ENCODE peak calls at places on chromosomes 5 and 9, in ten cellular contexts. A, I, S, G, W, F, E, U, V and M are unnamed samples.

GRCh38 chr9:91117959-91118651 is 243.6 kb downstream of the AUH start:
- DNase-seq in A (no peak), I (peak; percentile 69), S (peak; percentile 73), G (no peak), W (peak; percentile 86), F (no peak), E (peak; percentile 89), U (peak; percentile 70), V (no peak), M (no peak)

GRCh38 chr9:83047839-83048775 is 14.8 kb downstream of the RASEF start:
- DNase-seq in A (no peak), I (peak; percentile 20), S (peak; percentile 78), G (no peak), W (no peak), F (no peak), E (no peak), U (no peak), V (no peak), M (no peak)

GRCh38 chr5:143376911-143377838 is 26.3 kb downstream of the NR3C1 start:
- DNase-seq in A (no peak), I (peak; percentile 30), S (no peak), G (peak; percentile 75), W (no peak), F (no peak), E (no peak), U (peak; percentile 57), V (peak; percentile 22), M (no peak)

GRCh38 chr5:124162782-124163532 is 583.5 kb downstream of the ZNF608 start:
- DNase-seq in A (no peak), I (no peak), S (peak; percentile 70), G (peak; percentile 49), W (peak; percentile 36), F (no peak), E (peak; percentile 33), U (peak; percentile 44), V (peak; percentile 1), M (no peak)

GRCh38 chr9:126334626-126335621 is 8.3 kb downstream of the MVB12B start:
- DNase-seq in A (no peak), I (no peak), S (no peak), G (peak; percentile 89), W (no peak), F (no peak), E (no peak), U (no peak), V (no peak), M (no peak)

GRCh38 chr5:167208911-167209310 is 1082.5 kb upstream of the WWC1 start:
- DNase-seq in A (no peak), I (no peak), S (no peak), G (peak; percentile 52), W (peak; percentile 59), F (no peak), E (no peak), U (no peak), V (no peak), M (no peak)

GRCh38 chr9:117825609-117826347 is 121.6 kb downstream of the TLR4 start:
- DNase-seq in A (peak; percentile 14), I (no peak), S (no peak), G (no peak), W (no peak), F (no peak), E (no peak), U (no peak), V (peak; percentile 81), M (no peak)

GRCh38 chr9:131464354-131465000 is 38.2 kb upstream of the POMT1 start:
- DNase-seq in A (no peak), I (no peak), S (no peak), G (no peak), W (no peak), F (no peak), E (no peak), U (no peak), V (peak; percentile 24), M (no peak)

GRCh38 chr5:68547621-68548020 is 332.1 kb downstream of the PIK3R1 start:
- DNase-seq in A (no peak), I (no peak), S (no peak), G (no peak), W (no peak), F (no peak), E (no peak), U (no peak), V (no peak), M (no peak)

GRCh38 chr9:114223564-114224246 is 68.4 kb downstream of the COL27A1 start:
- DNase-seq in A (no peak), I (no peak), S (no peak), G (peak; percentile 44), W (peak; percentile 78), F (no peak), E (no peak), U (no peak), V (peak; percentile 50), M (no peak)

GRCh38 chr9:91422832-91423711 is 560 bp downstream of the NFIL3 start:
- DNase-seq in A (no peak), I (peak; percentile 61), S (peak; percentile 63), G (peak; percentile 57), W (peak; percentile 74), F (peak; percentile 56), E (peak; percentile 74), U (peak; percentile 17), V (peak; percentile 72), M (peak; percentile 25)

GRCh38 chr9:33476503-33476902 is 2.8 kb upstream of the NOL6 start:
- DNase-seq in A (no peak), I (no peak), S (no peak), G (no peak), W (no peak), F (no peak), E (no peak), U (no peak), V (no peak), M (no peak)

GRCh38 chr9:114343471-114344187 is 14.0 kb downstream of the ORM2 start:
- DNase-seq in A (no peak), I (no peak), S (no peak), G (no peak), W (no peak), F (no peak), E (no peak), U (no peak), V (no peak), M (no peak)

GRCh38 chr5:171484460-171484899 is 65.0 kb downstream of the FGF18 start:
- DNase-seq in A (peak; percentile 32), I (peak; percentile 85), S (no peak), G (no peak), W (peak; percentile 7), F (peak; percentile 54), E (peak; percentile 38), U (no peak), V (peak; percentile 42), M (no peak)

GRCh38 chr5:135332519-135333150 is 66.4 kb downstream of the MACROH2A1 start:
- DNase-seq in A (no peak), I (peak; percentile 84), S (no peak), G (peak; percentile 69), W (peak; percentile 60), F (no peak), E (no peak), U (peak; percentile 29), V (peak; percentile 70), M (peak; percentile 75)

GRCh38 chr5:78961743-78962142 is 23.4 kb downstream of the ARSB start:
- DNase-seq in A (no peak), I (no peak), S (no peak), G (no peak), W (no peak), F (no peak), E (no peak), U (no peak), V (no peak), M (no peak)

GRCh38 chr5:122252319-122252718 is 59.7 kb upstream of the SNCAIP start:
- DNase-seq in A (no peak), I (no peak), S (no peak), G (no peak), W (no peak), F (no peak), E (peak; percentile 74), U (no peak), V (no peak), M (no peak)

GRCh38 chr5:172052454-172053236 is 46.2 kb upstream of the FBXW11 start:
- DNase-seq in A (no peak), I (no peak), S (peak; percentile 39), G (no peak), W (peak; percentile 23), F (no peak), E (no peak), U (no peak), V (no peak), M (no peak)

GRCh38 chr9:72315510-72316287 is 49.3 kb downstream of the ZFAND5 start:
- DNase-seq in A (no peak), I (peak; percentile 49), S (peak; percentile 81), G (peak; percentile 92), W (peak; percentile 97), F (no peak), E (peak; percentile 73), U (no peak), V (peak; percentile 76), M (no peak)

GRCh38 chr5:115096034-115096769 is 73.5 kb downstream of the TRIM36 start:
- DNase-seq in A (no peak), I (no peak), S (no peak), G (no peak), W (no peak), F (no peak), E (no peak), U (no peak), V (peak; percentile 6), M (no peak)

GRCh38 chr9:69582544-69583297 is 89.5 kb downstream of the APBA1 start:
- DNase-seq in A (no peak), I (peak; percentile 24), S (no peak), G (peak; percentile 46), W (no peak), F (no peak), E (no peak), U (no peak), V (no peak), M (no peak)

GRCh38 chr9:112921549-112921948 is 30.9 kb upstream of the SLC46A2 start:
- DNase-seq in A (no peak), I (peak; percentile 40), S (no peak), G (peak; percentile 50), W (peak; percentile 64), F (no peak), E (no peak), U (peak; percentile 12), V (peak; percentile 72), M (peak; percentile 21)

GRCh38 chr5:178553517-178553916 is 36.7 kb downstream of the COL23A1 start:
- DNase-seq in A (no peak), I (no peak), S (no peak), G (no peak), W (no peak), F (no peak), E (no peak), U (no peak), V (no peak), M (no peak)

GRCh38 chr5:120055858-120056257 is 408.2 kb upstream of the PRR16 start:
- DNase-seq in A (no peak), I (no peak), S (no peak), G (no peak), W (peak; percentile 71), F (no peak), E (no peak), U (no peak), V (peak; percentile 34), M (peak; percentile 27)

GRCh38 chr5:43729846-43730478 is 127.0 kb downstream of the NNT start:
- DNase-seq in A (no peak), I (peak; percentile 15), S (no peak), G (no peak), W (peak; percentile 48), F (no peak), E (no peak), U (no peak), V (peak; percentile 48), M (no peak)

GRCh38 chr9:137064027-137064879 is 6.1 kb downstream of the SAPCD2 start:
- DNase-seq in A (no peak), I (peak; percentile 83), S (peak; percentile 77), G (no peak), W (no peak), F (peak; percentile 72), E (peak; percentile 76), U (peak; percentile 56), V (peak; percentile 58), M (no peak)

GRCh38 chr9:120579139-120579749 is 723 bp downstream of the CDK5RAP2 start:
- DNase-seq in A (no peak), I (peak; percentile 57), S (no peak), G (no peak), W (no peak), F (no peak), E (peak; percentile 31), U (no peak), V (peak; percentile 28), M (no peak)